ENCODE peak calls at places on chromosomes 3 and 15, in four cellular contexts. One of them, this sample, is unnamed.

GRCh38 chr3:71703796-71704195 is 21.4 kb downstream of the EIF4E3 start:
- DNase-seq in A549: no peak
- DNase-seq in K562: no peak
- DNase-seq in GM12878: no peak
- DNase-seq in this sample: no peak

GRCh38 chr3:23807161-23808015 is 1.6 kb downstream of the UBE2E1 start:
- DNase-seq in K562: no peak
- DNase-seq in GM12878: no peak
- DNase-seq in A549: no peak
- DNase-seq in this sample: peak

GRCh38 chr15:66881173-66881905 is 179.3 kb downstream of the SMAD6 start:
- DNase-seq in K562: no peak
- DNase-seq in A549: no peak
- DNase-seq in GM12878: no peak
- DNase-seq in this sample: no peak

GRCh38 chr3:178289544-178290160 is 246.6 kb upstream of the KCNMB2 start:
- DNase-seq in K562: no peak
- DNase-seq in GM12878: no peak
- DNase-seq in A549: no peak
- DNase-seq in this sample: peak

GRCh38 chr3:101383656-101384055 is 63.3 kb upstream of the IMPG2 start:
- DNase-seq in K562: no peak
- DNase-seq in GM12878: no peak
- DNase-seq in A549: no peak
- DNase-seq in this sample: no peak

GRCh38 chr3:101695779-101696372 is 9.4 kb upstream of the RPL24 start:
- DNase-seq in GM12878: no peak
- DNase-seq in K562: peak
- DNase-seq in A549: no peak
- DNase-seq in this sample: peak

GRCh38 chr15:43948691-43949325 is 122.0 kb downstream of the WDR76 start:
- DNase-seq in K562: no peak
- DNase-seq in GM12878: peak
- DNase-seq in A549: no peak
- DNase-seq in this sample: peak

GRCh38 chr3:167711439-167711838 is 23.3 kb downstream of the PDCD10 start:
- DNase-seq in K562: no peak
- DNase-seq in GM12878: no peak
- DNase-seq in A549: no peak
- DNase-seq in this sample: no peak

GRCh38 chr15:84947947-84948830 is 33.5 kb upstream of the PDE8A start:
- DNase-seq in GM12878: no peak
- DNase-seq in A549: no peak
- DNase-seq in K562: peak
- DNase-seq in this sample: peak

GRCh38 chr3:48276856-48277641 is 36.1 kb downstream of the ZNF589 start:
- DNase-seq in K562: no peak
- DNase-seq in GM12878: no peak
- DNase-seq in A549: no peak
- DNase-seq in this sample: no peak

GRCh38 chr3:42501681-42502428 is 588 bp upstream of the VIPR1 start:
- DNase-seq in A549: no peak
- DNase-seq in GM12878: no peak
- DNase-seq in K562: peak
- DNase-seq in this sample: peak

GRCh38 chr15:85276508-85276907 is 103.9 kb upstream of the AKAP13 start:
- DNase-seq in K562: no peak
- DNase-seq in GM12878: no peak
- DNase-seq in A549: no peak
- DNase-seq in this sample: no peak

GRCh38 chr3:15528881-15529537 is 7.5 kb upstream of the COLQ start:
- DNase-seq in A549: no peak
- DNase-seq in K562: no peak
- DNase-seq in GM12878: no peak
- DNase-seq in this sample: no peak

GRCh38 chr15:78072080-78072892 is 5.2 kb downstream of the TBC1D2B start:
- DNase-seq in GM12878: no peak
- DNase-seq in A549: no peak
- DNase-seq in K562: no peak
- DNase-seq in this sample: peak

GRCh38 chr3:153073636-153074035 is 88.4 kb upstream of the RAP2B start:
- DNase-seq in GM12878: no peak
- DNase-seq in K562: no peak
- DNase-seq in A549: no peak
- DNase-seq in this sample: no peak

GRCh38 chr3:49469037-49469875 is 811 bp upstream of the DAG1 start:
- DNase-seq in A549: peak
- DNase-seq in GM12878: no peak
- DNase-seq in K562: peak
- DNase-seq in this sample: peak

GRCh38 chr15:98734472-98735284 is 86.3 kb downstream of the IGF1R start:
- DNase-seq in A549: no peak
- DNase-seq in K562: no peak
- DNase-seq in GM12878: no peak
- DNase-seq in this sample: peak

GRCh38 chr3:93910085-93910484 is 63.6 kb downstream of the PROS1 start:
- DNase-seq in GM12878: no peak
- DNase-seq in A549: no peak
- DNase-seq in K562: no peak
- DNase-seq in this sample: no peak

GRCh38 chr15:42018306-42019224 is 2.3 kb downstream of the PLA2G4E start:
- DNase-seq in K562: no peak
- DNase-seq in GM12878: no peak
- DNase-seq in A549: no peak
- DNase-seq in this sample: no peak

GRCh38 chr15:76335129-76335850 is 1.3 kb upstream of the ISL2 start:
- DNase-seq in A549: no peak
- DNase-seq in GM12878: no peak
- DNase-seq in K562: no peak
- DNase-seq in this sample: no peak

GRCh38 chr3:177673105-177673804 is 476.0 kb upstream of the TBL1XR1 start:
- DNase-seq in GM12878: no peak
- DNase-seq in A549: no peak
- DNase-seq in K562: no peak
- DNase-seq in this sample: peak

GRCh38 chr15:67383903-67384302 is 129.3 kb downstream of the IQCH start:
- DNase-seq in K562: no peak
- DNase-seq in GM12878: no peak
- DNase-seq in A549: no peak
- DNase-seq in this sample: peak

GRCh38 chr15:84009616-84010015 is 226.0 kb upstream of the GOLGA6L4 start:
- DNase-seq in GM12878: no peak
- DNase-seq in K562: no peak
- DNase-seq in A549: no peak
- DNase-seq in this sample: no peak

GRCh38 chr3:40990062-40990456 is 209.2 kb upstream of the CTNNB1 start:
- DNase-seq in K562: no peak
- DNase-seq in A549: no peak
- DNase-seq in GM12878: no peak
- DNase-seq in this sample: no peak

GRCh38 chr15:79399591-79399990 is 32.5 kb upstream of the MINAR1 start:
- DNase-seq in K562: no peak
- DNase-seq in A549: no peak
- DNase-seq in GM12878: no peak
- DNase-seq in this sample: no peak

GRCh38 chr3:82409842-82410241 is 648.4 kb upstream of the GBE1 start:
- DNase-seq in K562: no peak
- DNase-seq in GM12878: no peak
- DNase-seq in A549: no peak
- DNase-seq in this sample: no peak

GRCh38 chr15:89119489-89120478 is 31.5 kb downstream of the ABHD2 start:
- DNase-seq in A549: peak
- DNase-seq in K562: no peak
- DNase-seq in GM12878: no peak
- DNase-seq in this sample: peak

GRCh38 chr3:177443469-177443868 is 246.2 kb upstream of the TBL1XR1 start:
- DNase-seq in K562: no peak
- DNase-seq in A549: no peak
- DNase-seq in GM12878: no peak
- DNase-seq in this sample: peak

GRCh38 chr3:107421170-107421792 is 44.0 kb downstream of the CCDC54 start:
- DNase-seq in A549: no peak
- DNase-seq in K562: peak
- DNase-seq in GM12878: no peak
- DNase-seq in this sample: peak

GRCh38 chr3:180630360-180630759 is 28.4 kb downstream of the TTC14 start:
- DNase-seq in K562: no peak
- DNase-seq in GM12878: no peak
- DNase-seq in A549: no peak
- DNase-seq in this sample: no peak

GRCh38 chr3:176055851-176056250 is 1141.4 kb downstream of the TBL1XR1 start:
- DNase-seq in GM12878: no peak
- DNase-seq in A549: no peak
- DNase-seq in K562: no peak
- DNase-seq in this sample: no peak

GRCh38 chr3:139307072-139307491 is 36.7 kb upstream of the MRPS22 start:
- DNase-seq in K562: peak
- DNase-seq in GM12878: no peak
- DNase-seq in A549: no peak
- DNase-seq in this sample: no peak

DNA sequence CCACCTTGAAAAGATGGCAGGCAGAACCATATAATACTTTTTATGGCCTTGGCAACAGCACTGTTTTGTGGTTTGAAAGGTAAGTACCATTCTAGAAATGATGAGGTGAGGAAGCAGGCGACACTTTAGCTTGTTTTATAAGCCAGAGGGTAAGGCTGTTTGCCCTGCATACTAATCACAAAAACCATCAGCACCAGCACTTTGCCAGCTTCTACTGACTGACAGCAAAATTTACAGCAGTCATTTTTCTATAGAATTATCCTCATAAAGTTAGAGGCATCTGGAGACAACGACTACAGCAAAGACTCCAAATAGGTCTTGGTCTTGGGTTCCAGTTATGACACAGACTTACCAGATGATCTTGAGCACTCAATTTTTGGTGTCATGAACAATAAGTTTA is 638.0 kb upstream of the NAALADL2 start:
- DNase-seq in GM12878: no peak
- DNase-seq in K562: no peak
- DNase-seq in A549: no peak
- DNase-seq in this sample: no peak
- TF ChIP-seq RCOR1 in GM12878: no peak
- TF ChIP-seq RCOR1 in K562: no peak
- TF ChIP-seq RCOR1 in A549: no peak
- TF ChIP-seq RCOR1 in this sample: no peak

GRCh38 chr15:48862705-48863104 is 15.2 kb upstream of the EID1 start:
- DNase-seq in A549: no peak
- DNase-seq in GM12878: no peak
- DNase-seq in K562: no peak
- DNase-seq in this sample: no peak

GRCh38 chr15:48859426-48859825 is 18.5 kb upstream of the EID1 start:
- DNase-seq in GM12878: no peak
- DNase-seq in A549: no peak
- DNase-seq in K562: no peak
- DNase-seq in this sample: peak

GRCh38 chr15:48865387-48866079 is 12.4 kb upstream of the EID1 start:
- DNase-seq in K562: no peak
- DNase-seq in A549: no peak
- DNase-seq in GM12878: no peak
- DNase-seq in this sample: peak

GRCh38 chr15:48858401-48858800 is 19.5 kb upstream of the EID1 start:
- DNase-seq in GM12878: no peak
- DNase-seq in A549: no peak
- DNase-seq in K562: peak
- DNase-seq in this sample: peak

DNA sequence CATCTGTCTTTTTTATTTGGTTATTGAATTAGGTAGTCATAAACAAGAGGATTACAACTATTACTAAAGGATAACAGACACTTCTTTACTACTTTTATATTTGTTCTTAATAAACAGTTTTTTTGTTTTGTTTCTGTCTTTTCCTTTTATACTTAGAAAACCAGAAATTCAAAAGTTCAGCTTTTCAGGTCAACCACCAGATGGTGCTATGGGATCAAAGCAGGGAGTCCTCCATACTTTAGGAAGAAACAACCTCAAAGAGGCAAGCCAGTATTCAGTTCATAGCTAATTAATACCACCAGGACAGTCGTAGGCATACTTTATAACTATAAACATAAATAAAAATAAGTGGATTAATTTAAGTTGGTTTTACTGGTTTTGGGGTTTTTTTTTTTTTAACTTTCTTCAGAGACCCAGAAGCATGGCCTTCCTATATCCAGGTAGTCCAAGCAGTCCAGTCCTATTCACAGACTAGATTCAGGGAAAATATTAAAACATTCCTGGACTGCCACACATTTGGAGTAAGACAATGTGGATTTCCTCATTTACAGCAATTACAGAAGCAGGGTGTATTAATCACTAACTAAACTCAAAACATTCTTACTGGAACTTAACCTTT is 16.0 kb upstream of the EID1 start:
- DNase-seq in GM12878: no peak
- DNase-seq in K562: peak
- DNase-seq in A549: peak
- DNase-seq in this sample: peak
- TF ChIP-seq CEBPB in GM12878: no peak
- TF ChIP-seq CEBPB in K562: no peak
- TF ChIP-seq CEBPB in A549: no peak
- TF ChIP-seq CEBPB in this sample: no peak

GRCh38 chr3:46861293-46861995 is 1.8 kb downstream of the MYL3 start:
- DNase-seq in GM12878: no peak
- DNase-seq in K562: peak
- DNase-seq in A549: no peak
- DNase-seq in this sample: no peak
- TF ChIP-seq RCOR1 in GM12878: no peak
- TF ChIP-seq RCOR1 in K562: no peak
- TF ChIP-seq RCOR1 in A549: no peak
- TF ChIP-seq RCOR1 in this sample: no peak

DNA sequence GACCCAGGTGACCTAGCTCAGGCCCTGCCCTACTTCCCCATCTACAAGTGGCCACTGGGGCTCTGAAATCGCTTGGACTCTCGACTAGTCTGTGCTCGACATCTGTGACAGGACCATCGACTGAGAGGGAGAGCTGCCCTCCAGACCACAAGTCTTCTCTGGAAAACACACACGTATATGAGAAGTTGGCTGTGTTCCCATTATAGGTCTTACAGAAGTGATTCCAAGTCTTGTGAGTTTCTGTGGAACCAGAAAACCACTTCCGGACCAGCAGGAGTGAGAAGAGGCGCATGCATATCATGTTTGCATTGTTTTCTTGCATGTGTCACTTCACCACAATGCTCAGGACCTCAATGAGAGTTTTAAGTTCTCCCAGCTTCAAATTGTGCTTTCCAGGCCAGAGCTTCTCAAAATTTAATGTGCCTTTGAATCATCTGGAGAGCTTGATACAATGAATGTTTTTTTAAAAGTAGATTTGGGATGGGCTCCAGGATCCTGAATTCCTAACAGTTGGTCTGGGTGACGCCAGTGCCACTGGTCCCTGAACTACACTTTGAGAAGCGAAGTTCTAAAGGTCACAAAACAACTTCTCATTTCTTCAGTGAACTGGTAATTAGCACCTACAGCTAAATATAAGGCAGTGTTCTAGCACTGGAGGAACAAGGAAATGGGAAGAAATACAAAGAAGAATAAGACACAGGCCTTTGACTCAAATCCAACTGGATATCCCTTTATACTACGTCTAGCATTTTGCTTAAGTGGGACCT is 15.6 kb downstream of the LIPC start:
- DNase-seq in K562: no peak
- DNase-seq in GM12878: no peak
- DNase-seq in A549: no peak
- DNase-seq in this sample: peak
- TF ChIP-seq CEBPB in K562: no peak
- TF ChIP-seq CEBPB in GM12878: no peak
- TF ChIP-seq CEBPB in A549: no peak
- TF ChIP-seq CEBPB in this sample: no peak

This sample was measured in IMR-90.